ENCODE peak calls at places on chromosomes 12 and 14, in nine cellular contexts. Z is A549, G is heart right ventricle, L is gastrocnemius medialis, F is HAP-1, I is adrenal gland, A is body of pancreas, W is Peyer's patch, Q is aorta. O is an unnamed sample. For H3K9me3, the result is how much of the 10 kb centered on the place peaks cover.

GRCh38 chr12:1351926-1352325 is 242.5 kb downstream of the FBXL14 start:
- DNase-seq in Z (no peak), G (no peak), L (no peak), F (no peak), I (no peak), A (no peak), W (no peak), Q (no peak), O (no peak)

GRCh38 chr12:27385756-27386155 is 53.1 kb downstream of the BMAL2 start:
- DNase-seq in Z (no peak), G (no peak), L (no peak), F (no peak), I (no peak), A (no peak), W (no peak), Q (no peak), O (no peak)

GRCh38 chr12:122413516-122414404 is 8.7 kb downstream of the CLIP1 start:
- DNase-seq in Z (no peak), G (no peak), L (no peak), F (no peak), I (no peak), A (no peak), W (no peak), Q (no peak), O (no peak)

GRCh38 chr14:59208224-59208814 is 19.9 kb downstream of the DAAM1 start:
- DNase-seq in Z (no peak), G (no peak), L (no peak), F (no peak), I (no peak), A (no peak), W (no peak), Q (no peak), O (no peak)

GRCh38 chr12:46752396-46752795 is 73.4 kb downstream of the SLC38A4 start:
- DNase-seq in Z (no peak), G (no peak), L (no peak), F (no peak), I (no peak), A (no peak), W (no peak), Q (no peak), O (no peak)

GRCh38 chr14:100221419-100222218 is 17.3 kb upstream of the YY1 start:
- DNase-seq in Z (no peak), G (peak), L (no peak), F (peak), I (peak), A (peak), W (peak), Q (no peak), O (peak)

GRCh38 chr12:48875944-48876520 is 10.4 kb upstream of the RND1 start:
- DNase-seq in Z (no peak), G (no peak), L (no peak), F (no peak), I (no peak), A (no peak), W (no peak), Q (no peak), O (no peak)

GRCh38 chr14:70871001-70871400 is 36.3 kb upstream of the PCNX1 start:
- DNase-seq in Z (no peak), G (no peak), L (no peak), F (no peak), I (no peak), A (no peak), W (no peak), Q (no peak), O (no peak)

GRCh38 chr12:114692558-114693531 is 8.9 kb upstream of the TBX3 start:
- DNase-seq in Z (no peak), G (no peak), L (no peak), F (no peak), I (peak), A (no peak), W (no peak), Q (no peak), O (no peak)

GRCh38 chr14:53017837-53018236 is 67.0 kb upstream of the FERMT2 start:
- DNase-seq in Z (no peak), G (no peak), L (no peak), F (no peak), I (no peak), A (no peak), W (no peak), Q (no peak), O (no peak)

GRCh38 chr14:20332946-20333782 is at the start of gene CCNB1IP1:
- DNase-seq in Z (peak), G (peak), L (peak), F (peak), I (peak), A (peak), W (peak), Q (peak), O (peak)

GRCh38 chr12:6773662-6774351 is 1.5 kb downstream of the LAG3 start:
- DNase-seq in Z (no peak), G (no peak), L (no peak), F (no peak), I (no peak), A (no peak), W (no peak), Q (no peak), O (no peak)

GRCh38 chr12:19704966-19705365 is 265.7 kb downstream of the AEBP2 start:
- DNase-seq in Z (no peak), G (no peak), L (no peak), F (no peak), I (no peak), A (no peak), W (no peak), Q (no peak), O (no peak)
- H3K9me3 ChIP-seq in Z (under half), G (under half), L (under half), F (under half), I (under half), A (under half), W (under half), Q (under half), O (under half)

DNA sequence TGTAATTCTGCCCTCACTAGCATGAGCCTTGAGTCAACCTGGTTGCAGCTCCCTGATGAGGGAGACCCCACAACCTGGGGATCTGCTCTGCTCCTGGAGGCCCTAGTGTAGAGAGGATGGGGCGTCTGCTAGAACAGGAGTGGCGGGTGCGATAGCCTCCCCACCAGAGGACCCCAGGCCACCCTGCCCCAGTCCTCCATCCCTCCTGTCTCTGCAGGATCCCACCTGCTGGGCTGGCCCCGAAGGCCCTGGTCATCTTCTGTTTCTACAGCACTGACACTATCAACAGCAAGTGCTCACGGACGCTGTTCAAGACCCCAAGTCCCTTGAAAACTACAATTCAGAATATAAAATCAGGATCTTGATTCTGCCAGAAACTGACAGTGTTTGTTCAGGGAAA is 15.2 kb downstream of the ANHX start:
- DNase-seq in Z (no peak), G (no peak), L (no peak), F (no peak), I (no peak), A (no peak), W (no peak), Q (no peak), O (no peak)
- H3K9me3 ChIP-seq in Z (half or more), G (under half), L (under half), F (under half), I (under half), A (half or more), W (under half), Q (under half), O (half or more)

GRCh38 chr12:104243971-104244370 is 28.4 kb downstream of the TXNRD1 start:
- DNase-seq in Z (no peak), G (no peak), L (no peak), F (no peak), I (no peak), A (no peak), W (no peak), Q (no peak), O (no peak)

GRCh38 chr12:104250366-104251125 is 35.0 kb downstream of the TXNRD1 start:
- DNase-seq in Z (no peak), G (no peak), L (no peak), F (no peak), I (no peak), A (no peak), W (no peak), Q (no peak), O (no peak)

GRCh38 chr12:104249017-104249416 is 33.4 kb downstream of the TXNRD1 start:
- DNase-seq in Z (no peak), G (no peak), L (no peak), F (no peak), I (no peak), A (no peak), W (no peak), Q (no peak), O (no peak)

GRCh38 chr12:104249898-104250297 is 34.3 kb downstream of the TXNRD1 start:
- DNase-seq in Z (peak), G (no peak), L (no peak), F (no peak), I (no peak), A (no peak), W (no peak), Q (no peak), O (no peak)

DNA sequence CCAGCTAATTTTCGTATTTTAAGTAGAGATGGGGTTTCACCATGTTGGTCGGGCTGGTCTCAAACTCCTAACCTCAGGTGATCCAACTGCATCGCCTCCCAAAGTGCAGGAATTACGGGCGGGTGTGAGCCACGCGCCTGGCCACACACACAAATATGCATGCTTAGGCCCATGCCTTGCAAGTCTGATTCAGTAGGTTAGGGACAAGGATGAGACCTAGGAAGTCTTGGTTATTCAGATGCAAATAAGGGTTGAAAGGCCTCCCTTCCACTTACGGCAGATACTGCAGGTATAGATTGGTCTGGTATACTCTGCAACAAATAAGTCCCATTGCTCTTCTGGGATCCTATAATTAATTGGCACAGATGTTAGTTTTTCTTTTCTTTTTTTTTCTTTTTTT is 32.9 kb downstream of the TXNRD1 start:
- DNase-seq in Z (no peak), G (no peak), L (no peak), F (no peak), I (no peak), A (no peak), W (no peak), Q (no peak), O (no peak)
- H3K9me3 ChIP-seq in Z (under half), G (under half), L (under half), F (under half), I (under half), A (under half), W (under half), Q (under half), O (under half)

GRCh38 chr12:93868771-93869170 is 191.6 kb downstream of the CRADD start:
- DNase-seq in Z (no peak), G (no peak), L (no peak), F (no peak), I (no peak), A (no peak), W (no peak), Q (no peak), O (no peak)
- H3K9me3 ChIP-seq in Z (half or more), G (under half), L (under half), F (under half), I (under half), A (under half), W (under half), Q (under half), O (half or more)

DNA sequence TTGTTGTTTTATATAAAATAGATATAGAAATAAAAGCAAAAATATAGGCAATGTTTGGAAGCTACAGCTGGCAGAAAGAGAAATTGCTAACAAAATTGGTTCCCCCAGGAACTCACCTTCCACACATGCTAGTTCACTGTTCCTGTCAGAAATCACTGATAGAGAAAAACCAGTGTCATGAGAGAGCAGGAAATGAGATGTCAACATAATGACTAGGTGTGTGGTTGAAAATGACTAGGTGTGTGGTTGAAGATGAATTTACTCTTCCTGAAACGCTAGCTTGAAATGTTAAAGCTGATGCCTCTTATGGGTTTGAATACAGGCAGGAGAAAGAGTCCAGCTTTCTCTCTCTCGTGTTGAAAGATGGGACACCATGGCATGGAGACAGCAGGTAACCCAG is 216.3 kb downstream of the C12orf42 start:
- DNase-seq in Z (no peak), G (no peak), L (no peak), F (no peak), I (no peak), A (no peak), W (no peak), Q (no peak), O (no peak)
- H3K9me3 ChIP-seq in Z (under half), G (under half), L (under half), F (under half), I (under half), A (under half), W (under half), Q (under half), O (under half)

GRCh38 chr12:133080619-133081407 is at the start of gene ZNF140:
- DNase-seq in Z (peak), G (peak), L (peak), F (peak), I (peak), A (peak), W (peak), Q (peak), O (peak)

GRCh38 chr12:133083345-133083744 is 2.6 kb downstream of the ZNF140 start:
- DNase-seq in Z (no peak), G (no peak), L (no peak), F (no peak), I (no peak), A (no peak), W (no peak), Q (no peak), O (no peak)

GRCh38 chr12:133080051-133080618 is 588 bp upstream of the ZNF140 start:
- DNase-seq in Z (peak), G (peak), L (peak), F (peak), I (peak), A (peak), W (peak), Q (peak), O (peak)

GRCh38 chr12:133081408-133081806 is 684 bp downstream of the ZNF140 start:
- DNase-seq in Z (no peak), G (no peak), L (no peak), F (no peak), I (peak), A (peak), W (no peak), Q (no peak), O (no peak)
- H3K9me3 ChIP-seq in Z (half or more), G (half or more), L (half or more), F (under half), I (under half), A (under half), W (half or more), Q (under half), O (half or more)